ENCODE peak calls at places on chromosomes 11 and 22, in ten cellular contexts. X, H, Q, G, W, T, J, F, E and I are unnamed samples.

GRCh38 chr22:46057206-46057605 is 80.2 kb upstream of the WNT7B start:
- DNase-seq in E (peak; percentile 25), W (peak; percentile 40), T (no peak), H (peak; percentile 34), F (peak; percentile 45), G (no peak), X (peak; percentile 70), Q (no peak), J (no peak), I (no peak)

GRCh38 chr11:96267490-96268010 is 75.4 kb downstream of the MAML2 start:
- DNase-seq in W (no peak), X (no peak), F (no peak), T (no peak), J (no peak), Q (no peak), E (no peak), H (no peak), G (no peak), I (no peak)

GRCh38 chr11:72758690-72759389 is 6.6 kb upstream of the ARAP1 start:
- DNase-seq in Q (no peak), X (no peak), E (peak; percentile 90), W (no peak), G (no peak), H (no peak), T (no peak), F (peak; percentile 76), J (peak; percentile 82), I (peak; percentile 88)

GRCh38 chr11:16410479-16410878 is 54.1 kb upstream of the SOX6 start:
- DNase-seq in X (no peak), Q (no peak), J (no peak), W (no peak), H (no peak), T (no peak), F (no peak), E (no peak), G (no peak), I (no peak)

GRCh38 chr22:22887621-22888503 is at the start of gene IGLL5:
- DNase-seq in T (no peak), J (no peak), W (no peak), E (no peak), H (no peak), F (no peak), G (no peak), Q (no peak), X (no peak), I (peak; percentile 30)

GRCh38 chr11:71268706-71269321 is 16.4 kb upstream of the SHANK2 start:
- DNase-seq in T (no peak), F (no peak), H (no peak), J (no peak), Q (no peak), E (no peak), W (peak; percentile 47), G (no peak), X (no peak), I (no peak)

GRCh38 chr22:37053310-37054077 is 2.0 kb downstream of the KCTD17 start:
- DNase-seq in W (peak; percentile 59), E (no peak), H (no peak), J (no peak), F (no peak), G (no peak), Q (no peak), T (no peak), X (peak; percentile 86), I (no peak)

GRCh38 chr11:134437821-134438220 is 25.8 kb upstream of the B3GAT1 start:
- DNase-seq in J (no peak), E (no peak), H (no peak), W (no peak), T (no peak), F (no peak), Q (no peak), G (no peak), X (no peak), I (no peak)

GRCh38 chr22:45553333-45554039 is 50.8 kb downstream of the FBLN1 start:
- DNase-seq in W (peak; percentile 84), H (peak; percentile 87), G (no peak), Q (peak; percentile 63), X (peak; percentile 84), E (peak; percentile 86), F (peak; percentile 86), J (peak; percentile 71), T (peak; percentile 25), I (peak; percentile 97)

GRCh38 chr22:47817380-47817779 is 1054.9 kb downstream of the TBC1D22A start:
- DNase-seq in Q (no peak), X (no peak), F (no peak), E (no peak), J (no peak), H (no peak), T (no peak), G (no peak), W (no peak), I (no peak)

GRCh38 chr22:47826016-47826415 is 1063.6 kb downstream of the TBC1D22A start:
- DNase-seq in G (no peak), E (no peak), F (no peak), Q (no peak), W (no peak), T (no peak), J (no peak), H (no peak), X (no peak), I (no peak)

GRCh38 chr22:47818496-47818895 is 1056.0 kb downstream of the TBC1D22A start:
- DNase-seq in T (no peak), X (no peak), W (no peak), E (no peak), F (no peak), Q (no peak), G (no peak), J (no peak), H (no peak), I (peak; percentile 26)

DNA sequence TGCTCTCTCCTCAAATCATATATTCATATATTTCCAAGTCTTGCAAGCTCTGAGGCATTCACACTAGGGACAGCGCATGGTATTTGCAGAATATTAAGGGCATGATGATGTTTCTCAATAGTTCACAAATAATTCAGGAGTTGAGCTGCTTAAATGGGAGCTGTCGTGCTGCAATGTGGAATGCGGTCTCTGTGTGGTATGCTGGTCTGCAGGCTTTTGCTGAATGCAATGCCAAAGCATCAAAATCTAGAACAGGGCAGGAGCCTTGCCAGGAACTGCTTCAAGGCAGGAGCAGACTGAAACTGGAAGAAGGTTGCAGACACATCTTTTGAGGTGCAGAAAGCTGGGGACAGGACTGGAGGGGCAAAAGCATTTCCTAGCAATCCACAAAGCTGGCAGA is 1060.0 kb downstream of the TBC1D22A start:
- DNase-seq in J (no peak), E (no peak), G (no peak), F (no peak), T (no peak), W (no peak), H (no peak), X (no peak), Q (no peak), I (peak; percentile 16)
- H3K27ac ChIP-seq in J (no peak overlapping the region), E (no peak overlapping the region), G (no peak overlapping the region), F (no peak overlapping the region), T (no peak overlapping the region), W (no peak overlapping the region), H (no peak overlapping the region), X (no peak overlapping the region), Q (no peak overlapping the region), I (no peak overlapping the region)

GRCh38 chr11:95074806-95075563 is 8.3 kb downstream of the SRSF8 start:
- DNase-seq in E (peak; percentile 45), T (no peak), W (peak; percentile 83), G (no peak), X (no peak), Q (no peak), F (no peak), J (no peak), H (peak; percentile 61), I (no peak)

GRCh38 chr11:95076416-95076815 is 9.7 kb downstream of the SRSF8 start:
- DNase-seq in W (no peak), X (peak; percentile 35), H (peak; percentile 59), Q (no peak), E (no peak), J (no peak), T (no peak), G (no peak), F (peak; percentile 47), I (no peak)

GRCh38 chr11:95067828-95068244 is 1.1 kb downstream of the SRSF8 start:
- DNase-seq in X (no peak), W (no peak), J (no peak), Q (no peak), G (no peak), T (no peak), E (no peak), H (no peak), F (no peak), I (no peak)

GRCh38 chr11:95068549-95068948 is 1.8 kb downstream of the SRSF8 start:
- DNase-seq in W (peak; percentile 76), Q (peak; percentile 94), J (no peak), G (peak; percentile 56), E (peak; percentile 95), H (peak; percentile 82), T (peak; percentile 63), F (peak; percentile 72), X (peak; percentile 94), I (peak; percentile 36)

GRCh38 chr11:95072948-95073347 is 6.2 kb downstream of the SRSF8 start:
- DNase-seq in T (no peak), F (no peak), H (no peak), W (no peak), J (no peak), Q (no peak), X (no peak), G (no peak), E (no peak), I (no peak)
- H3K27ac ChIP-seq in T (no peak overlapping the region), F (no peak overlapping the region), H (no peak overlapping the region), W (no peak overlapping the region), J (no peak overlapping the region), Q (no peak overlapping the region), X (no peak overlapping the region), G (no peak overlapping the region), E (no peak overlapping the region), I (no peak overlapping the region)

DNA sequence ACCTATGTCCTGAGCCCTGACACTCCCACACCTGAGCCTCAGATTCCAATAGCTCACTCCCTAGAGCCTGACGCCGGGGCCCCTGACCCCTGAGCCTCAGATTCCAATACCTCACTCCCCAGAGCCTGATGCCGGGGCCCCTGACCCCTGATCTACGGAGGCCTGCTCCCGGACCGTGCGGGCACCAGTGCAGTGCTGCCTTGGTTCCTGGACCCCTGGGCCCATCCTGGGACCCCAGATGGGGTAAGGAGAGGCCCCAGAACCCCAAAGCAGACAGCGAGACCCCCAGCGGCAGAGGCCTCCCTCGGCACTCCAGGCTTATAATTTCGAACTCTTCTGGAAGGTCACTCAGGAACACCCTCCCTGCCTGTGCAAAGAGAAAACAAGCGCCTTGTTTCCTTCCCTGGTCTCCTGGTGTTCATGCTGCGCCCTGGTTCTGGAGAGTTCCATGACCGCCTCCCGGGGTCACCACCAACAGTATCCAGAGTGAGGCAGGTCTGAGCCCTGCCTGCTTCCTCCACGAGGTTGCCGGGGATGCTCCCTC is 7.5 kb downstream of the SUSD2 start:
- DNase-seq in J (no peak), T (no peak), H (no peak), Q (no peak), W (no peak), F (no peak), G (no peak), X (no peak), E (no peak), I (no peak)
- H3K27ac ChIP-seq in J (no peak overlapping the region), T (no peak overlapping the region), H (no peak overlapping the region), Q (peak overlapping the region; percentile 74), W (peak overlapping the region; percentile 51), F (no peak overlapping the region), G (no peak overlapping the region), X (no peak overlapping the region), E (no peak overlapping the region), I (no peak overlapping the region)

DNA sequence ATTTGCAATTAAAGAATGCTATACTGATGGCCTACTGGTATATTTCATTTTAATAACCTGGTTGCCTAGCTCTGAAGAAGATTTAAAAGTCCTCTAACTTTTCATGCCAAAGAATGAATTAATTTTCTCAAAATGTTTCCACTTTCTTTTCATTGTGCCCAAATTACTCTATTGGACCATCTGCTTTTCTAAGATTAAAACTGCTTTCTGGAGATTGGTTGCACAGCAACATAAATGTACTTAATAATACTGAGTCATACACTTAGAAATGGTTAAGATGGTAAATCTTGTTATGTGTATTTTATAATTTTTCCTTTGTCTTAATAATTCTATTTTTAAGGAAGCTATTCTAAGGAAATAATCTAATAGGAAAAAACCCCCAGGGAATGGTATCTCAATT is 150.2 kb downstream of the SWAP70 start:
- DNase-seq in T (no peak), Q (no peak), F (no peak), W (no peak), X (peak; percentile 36), E (no peak), J (no peak), G (no peak), H (no peak), I (no peak)
- H3K27ac ChIP-seq in T (no peak overlapping the region), Q (no peak overlapping the region), F (no peak overlapping the region), W (no peak overlapping the region), X (peak overlapping the region; percentile 82), E (no peak overlapping the region), J (no peak overlapping the region), G (no peak overlapping the region), H (no peak overlapping the region), I (no peak overlapping the region)